ENCODE peak calls at places on chromosomes 6 and 20, in seven cellular contexts. Z, M, D, V, O, Y and F are unnamed samples.
A peak's percentile ranks its signal among the peaks of the same experiment; 100 is the strongest.

GRCh38 chr6:14521141-14521540 is 403.6 kb downstream of the CD83 start:
- DNase-seq in Z (no peak), M (no peak), D (no peak), V (no peak), O (no peak), Y (no peak), F (no peak)

GRCh38 chr6:131628726-131629125 is 684 bp upstream of the MED23 start:
- DNase-seq in Z (no peak), M (no peak), D (no peak), V (no peak), O (no peak), Y (no peak), F (no peak)

GRCh38 chr20:9492067-9492466 is 22.3 kb upstream of the LAMP5 start:
- DNase-seq in Z (no peak), M (peak; percentile 6), D (no peak), V (no peak), O (no peak), Y (no peak), F (no peak)

GRCh38 chr6:22512716-22513452 is 56.5 kb upstream of the HDGFL1 start:
- DNase-seq in Z (no peak), M (no peak), D (no peak), V (no peak), O (no peak), Y (no peak), F (no peak)

GRCh38 chr6:45422541-45423110 is 44.9 kb upstream of the SUPT3H start:
- DNase-seq in Z (peak; percentile 55), M (no peak), D (peak; percentile 64), V (peak; percentile 62), O (peak; percentile 74), Y (peak; percentile 20), F (peak; percentile 65)

GRCh38 chr6:1952726-1953360 is 292.6 kb downstream of the GMDS start:
- DNase-seq in Z (no peak), M (peak; percentile 59), D (no peak), V (peak; percentile 60), O (peak; percentile 97), Y (no peak), F (no peak)

GRCh38 chr6:147559016-147559415 is 50.5 kb downstream of the SAMD5 start:
- DNase-seq in Z (no peak), M (no peak), D (no peak), V (no peak), O (peak; percentile 39), Y (no peak), F (peak; percentile 37)

GRCh38 chr6:84766796-84767590 is 2.6 kb upstream of the TBX18 start:
- DNase-seq in Z (peak; percentile 39), M (no peak), D (no peak), V (no peak), O (no peak), Y (no peak), F (no peak)

GRCh38 chr6:31559958-31560696 is 12.0 kb upstream of the LTA start:
- DNase-seq in Z (peak; percentile 80), M (no peak), D (peak; percentile 64), V (peak; percentile 70), O (peak; percentile 93), Y (no peak), F (no peak)

GRCh38 chr6:135759831-135760230 is 91.7 kb upstream of the PDE7B start:
- DNase-seq in Z (no peak), M (no peak), D (no peak), V (no peak), O (peak; percentile 43), Y (no peak), F (peak; percentile 59)

GRCh38 chr6:148974351-148974750 is 227.5 kb downstream of the UST start:
- DNase-seq in Z (no peak), M (no peak), D (no peak), V (no peak), O (no peak), Y (no peak), F (no peak)

GRCh38 chr6:26087284-26088115 is at the start of gene HFE:
- DNase-seq in Z (peak; percentile 71), M (no peak), D (peak; percentile 47), V (peak; percentile 72), O (peak; percentile 74), Y (peak; percentile 16), F (peak; percentile 71)

GRCh38 chr6:123415844-123416468 is 220.8 kb downstream of the TRDN start:
- DNase-seq in Z (no peak), M (peak; percentile 1), D (peak; percentile 27), V (peak; percentile 52), O (peak; percentile 10), Y (peak; percentile 17), F (peak; percentile 82)

GRCh38 chr6:80769101-80769500 is 662.6 kb downstream of the BCKDHB start:
- DNase-seq in Z (no peak), M (peak; percentile 82), D (no peak), V (peak; percentile 34), O (peak; percentile 9), Y (no peak), F (no peak)

GRCh38 chr6:35469711-35470662 is 1.8 kb downstream of the RPL10A start:
- DNase-seq in Z (no peak), M (no peak), D (no peak), V (no peak), O (peak; percentile 43), Y (no peak), F (no peak)

GRCh38 chr20:24337074-24337473 is 132.4 kb upstream of the SYNDIG1 start:
- DNase-seq in Z (no peak), M (no peak), D (no peak), V (peak; percentile 29), O (peak; percentile 1), Y (no peak), F (no peak)

GRCh38 chr20:24764027-24764797 is 184.9 kb upstream of the CST7 start:
- DNase-seq in Z (no peak), M (no peak), D (no peak), V (no peak), O (no peak), Y (peak; percentile 3), F (no peak)

GRCh38 chr6:113882341-113882740 is 25.2 kb downstream of the MARCKS start:
- DNase-seq in Z (no peak), M (no peak), D (no peak), V (no peak), O (no peak), Y (no peak), F (no peak)

GRCh38 chr6:142313284-142313683 is 11.5 kb downstream of the ADGRG6 start:
- DNase-seq in Z (no peak), M (no peak), D (no peak), V (peak; percentile 3), O (no peak), Y (no peak), F (no peak)

GRCh38 chr6:68976260-68976659 is 341.2 kb downstream of the ADGRB3 start:
- DNase-seq in Z (no peak), M (no peak), D (no peak), V (no peak), O (no peak), Y (no peak), F (no peak)